ENCODE peak calls at places on chromosomes 2 and 18, in seven cellular contexts. G is bronchial epithelial cell, B is GM13977, S is foreskin keratinocyte, U is GM20000, J is AG09309, D is foreskin fibroblast. E is an unnamed sample.

GRCh38 chr2:240524963-240525718 is 32.6 kb downstream of the ANKMY1 start:
- DNase-seq in G (no peak), B (no peak), S (no peak), U (no peak), J (no peak), D (no peak), E (no peak)

GRCh38 chr2:134183679-134184078 is 70.2 kb upstream of the MGAT5 start:
- DNase-seq in G (no peak), B (no peak), S (no peak), U (no peak), J (no peak), D (no peak), E (no peak)

GRCh38 chr2:161613161-161613560 is 11.1 kb upstream of the SLC4A10 start:
- DNase-seq in G (no peak), B (no peak), S (no peak), U (no peak), J (no peak), D (no peak), E (no peak)

GRCh38 chr2:233252227-233252626 is 754 bp downstream of the ATG16L1 start:
- DNase-seq in G (peak), B (no peak), S (peak), U (no peak), J (no peak), D (peak), E (no peak)

GRCh38 chr2:102313025-102313424 is 1.7 kb downstream of the IL1RL1 start:
- DNase-seq in G (peak), B (no peak), S (peak), U (no peak), J (peak), D (peak), E (no peak)

GRCh38 chr2:62234755-62235655 is 39.1 kb downstream of the B3GNT2 start:
- DNase-seq in G (no peak), B (no peak), S (no peak), U (no peak), J (no peak), D (no peak), E (no peak)

GRCh38 chr2:221554769-221555510 is 17.2 kb downstream of the EPHA4 start:
- DNase-seq in G (no peak), B (peak), S (peak), U (peak), J (no peak), D (peak), E (no peak)

GRCh38 chr2:209771474-209772292 is at the start of gene UNC80:
- DNase-seq in G (peak), B (peak), S (peak), U (peak), J (no peak), D (peak), E (peak)

GRCh38 chr2:74440378-74441110 is 1.2 kb downstream of the RTKN start:
- DNase-seq in G (peak), B (peak), S (peak), U (peak), J (peak), D (peak), E (peak)

GRCh38 chr2:225056330-225057073 is 14.2 kb upstream of the DOCK10 start:
- DNase-seq in G (peak), B (no peak), S (peak), U (no peak), J (no peak), D (peak), E (no peak)

GRCh38 chr2:133733856-133734255 is 165.6 kb upstream of the NCKAP5 start:
- DNase-seq in G (no peak), B (no peak), S (no peak), U (no peak), J (peak), D (peak), E (no peak)

GRCh38 chr18:75269140-75269676 is 58.6 kb downstream of the TSHZ1 start:
- DNase-seq in G (no peak), B (no peak), S (no peak), U (no peak), J (no peak), D (no peak), E (no peak)

GRCh38 chr18:26524952-26525351 is 23.4 kb downstream of the KCTD1 start:
- DNase-seq in G (no peak), B (no peak), S (no peak), U (no peak), J (no peak), D (no peak), E (no peak)

GRCh38 chr2:159807183-159808037 is 9.4 kb upstream of the CD302 start:
- DNase-seq in G (peak), B (peak), S (peak), U (peak), J (no peak), D (peak), E (peak)

GRCh38 chr2:142965464-142965863 is 88.0 kb downstream of the KYNU start:
- DNase-seq in G (peak), B (no peak), S (peak), U (no peak), J (no peak), D (peak), E (no peak)

GRCh38 chr18:36518839-36519238 is 221.3 kb downstream of the FHOD3 start:
- DNase-seq in G (no peak), B (no peak), S (no peak), U (no peak), J (no peak), D (no peak), E (no peak)

GRCh38 chr2:42230891-42231290 is 61.7 kb downstream of the EML4 start:
- DNase-seq in G (no peak), B (no peak), S (no peak), U (no peak), J (no peak), D (no peak), E (no peak)

GRCh38 chr2:120237491-120237902 is 14.3 kb upstream of the TMEM185B start:
- DNase-seq in G (peak), B (no peak), S (peak), U (no peak), J (no peak), D (peak), E (peak)

GRCh38 chr2:29749041-29749440 is 172.3 kb downstream of the ALK start:
- DNase-seq in G (peak), B (no peak), S (peak), U (no peak), J (no peak), D (peak), E (peak)
- TF ChIP-seq CTCF in G (no peak), B (no peak), S (no peak), U (no peak), J (no peak), D (no peak), E (no peak)

DNA sequence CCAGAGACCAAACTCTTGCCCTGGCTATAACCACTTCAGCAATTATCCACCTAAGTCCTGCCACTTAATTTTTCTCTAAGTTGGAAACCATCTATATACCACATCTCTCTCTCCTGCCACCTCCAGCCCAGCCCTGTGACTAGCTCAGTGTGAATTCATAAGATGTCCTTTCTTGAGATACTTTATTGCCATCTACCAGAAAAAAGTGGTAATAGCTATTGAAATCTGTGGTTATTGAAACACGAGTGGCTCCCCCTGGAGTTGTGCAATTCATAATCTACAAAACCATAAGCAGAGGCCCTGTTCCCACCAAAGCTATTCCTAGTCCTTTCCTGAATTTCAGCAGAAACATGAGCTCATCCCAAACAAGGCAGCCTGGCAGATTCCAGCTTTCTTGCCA is 324.0 kb downstream of the TXNL1 start:
- DNase-seq in G (no peak), B (no peak), S (no peak), U (no peak), J (peak), D (no peak), E (no peak)
- TF ChIP-seq CTCF in G (no peak), B (no peak), S (peak), U (no peak), J (peak), D (peak), E (no peak)

GRCh38 chr2:168530980-168531379 is 74.9 kb downstream of the CERS6 start:
- DNase-seq in G (peak), B (no peak), S (no peak), U (no peak), J (peak), D (peak), E (no peak)
- TF ChIP-seq CTCF in G (no peak), B (no peak), S (no peak), U (no peak), J (no peak), D (no peak), E (no peak)

GRCh38 chr2:207983654-207984053 is 41.7 kb downstream of the PLEKHM3 start:
- DNase-seq in G (no peak), B (peak), S (no peak), U (peak), J (no peak), D (no peak), E (no peak)
- TF ChIP-seq CTCF in G (no peak), B (no peak), S (no peak), U (no peak), J (no peak), D (no peak), E (no peak)

DNA sequence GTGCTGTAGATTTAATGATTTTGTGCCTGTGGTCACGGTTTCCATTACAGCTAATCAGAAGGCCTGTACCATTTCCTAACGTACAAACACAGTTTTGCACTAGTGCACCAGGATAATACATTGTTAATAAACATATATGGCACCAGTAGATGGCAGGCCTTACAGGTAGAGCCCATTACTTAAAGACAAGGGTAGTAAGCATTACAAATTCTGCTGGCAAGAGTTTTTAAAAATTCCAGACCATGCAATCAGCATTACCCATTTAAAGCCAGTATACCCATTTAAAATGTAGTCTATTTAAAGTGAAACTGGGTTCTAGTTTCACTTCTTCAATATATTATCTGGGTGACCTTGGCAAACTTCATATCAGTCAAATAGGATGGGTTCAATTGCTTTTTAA is 224.2 kb downstream of the NUP35 start:
- DNase-seq in G (no peak), B (no peak), S (no peak), U (no peak), J (no peak), D (no peak), E (no peak)
- TF ChIP-seq CTCF in G (no peak), B (no peak), S (no peak), U (no peak), J (no peak), D (no peak), E (no peak)

E was measured in Calu3.